ENCODE peak calls at places on chromosomes 6 and 20, in five cellular contexts. H is ovary; Q is stomach; T is CD8-positive, alpha-beta memory T cell; W is psoas muscle. N is an unnamed sample. For H3K4me1 and H3K27me3, the result is how much of the 10 kb centered on the place peaks cover.

GRCh38 chr6:52517502-52518278 is 59.2 kb downstream of the TRAM2 start:
- DNase-seq in W (peak), T (no peak), H (peak), Q (peak), N (no peak)

GRCh38 chr6:87731818-87732661 is 30.0 kb upstream of the AKIRIN2 start:
- DNase-seq in H (peak), T (no peak), W (peak), Q (peak), N (peak)

GRCh38 chr6:36068603-36069002 is 41.0 kb downstream of the MAPK14 start:
- DNase-seq in T (no peak), W (no peak), H (no peak), Q (no peak), N (no peak)

GRCh38 chr6:30264731-30265130 is 51.5 kb upstream of the TRIM26 start:
- DNase-seq in H (no peak), T (no peak), Q (no peak), W (no peak), N (no peak)

GRCh38 chr20:12012241-12013222 is 94.8 kb downstream of the BTBD3 start:
- DNase-seq in W (no peak), H (no peak), T (no peak), Q (peak), N (no peak)

GRCh38 chr20:62805365-62805710 is 703 bp downstream of the OGFR start:
- DNase-seq in T (no peak), Q (no peak), W (no peak), H (no peak), N (peak)

GRCh38 chr6:11413112-11413687 is 124.3 kb upstream of the TMEM170B start:
- DNase-seq in Q (no peak), W (no peak), H (no peak), T (no peak), N (no peak)

GRCh38 chr20:59629141-59630045 is 25.1 kb downstream of the PHACTR3 start:
- DNase-seq in W (no peak), H (no peak), T (no peak), Q (no peak), N (no peak)

GRCh38 chr6:66183982-66184555 is 477.0 kb upstream of the EYS start:
- DNase-seq in T (no peak), Q (no peak), W (no peak), H (no peak), N (no peak)

GRCh38 chr20:45995213-45996097 is 13.3 kb upstream of the MMP9 start:
- DNase-seq in T (no peak), W (no peak), Q (no peak), H (no peak), N (no peak)

GRCh38 chr6:37244430-37245310 is 12.9 kb upstream of the TBC1D22B start:
- DNase-seq in W (peak), Q (peak), H (peak), T (no peak), N (no peak)

GRCh38 chr6:83257791-83258190 is 64.6 kb downstream of the RWDD2A start:
- DNase-seq in W (no peak), H (no peak), Q (no peak), T (no peak), N (no peak)

GRCh38 chr6:113560908-113561307 is 296.2 kb upstream of the MARCKS start:
- DNase-seq in H (no peak), W (no peak), T (no peak), Q (no peak), N (no peak)

GRCh38 chr6:30061766-30062458 is 847 bp downstream of the POLR1H start:
- DNase-seq in W (no peak), Q (peak), T (peak), H (peak), N (peak)

GRCh38 chr20:14445310-14445709 is 107.9 kb upstream of the FLRT3 start:
- DNase-seq in W (no peak), T (no peak), H (no peak), Q (no peak), N (no peak)

GRCh38 chr20:35978041-35978513 is 9.7 kb downstream of the CNBD2 start:
- DNase-seq in T (no peak), W (no peak), H (no peak), Q (no peak), N (no peak)

GRCh38 chr20:45020236-45020886 is 54.0 kb downstream of the STK4 start:
- DNase-seq in Q (no peak), T (no peak), W (no peak), H (no peak), N (no peak)

GRCh38 chr6:332671-333070 is 40.4 kb downstream of the DUSP22 start:
- DNase-seq in W (peak), Q (no peak), T (no peak), H (no peak), N (no peak)

GRCh38 chr6:12748815-12749521 is 32.4 kb downstream of the PHACTR1 start:
- DNase-seq in T (no peak), W (no peak), Q (no peak), H (no peak), N (no peak)

GRCh38 chr6:17865243-17865642 is 122.2 kb downstream of the KIF13A start:
- DNase-seq in W (no peak), T (no peak), H (peak), Q (no peak), N (no peak)

GRCh38 chr6:72784071-72784470 is 162.2 kb downstream of the KCNQ5 start:
- DNase-seq in Q (no peak), H (no peak), W (no peak), T (no peak), N (no peak)

GRCh38 chr6:112659912-112660311 is 312.8 kb downstream of the RFPL4B start:
- DNase-seq in H (no peak), W (no peak), Q (no peak), T (no peak), N (no peak)

GRCh38 chr20:25239387-25240370 is 8.2 kb upstream of the PYGB start:
- DNase-seq in H (no peak), Q (no peak), T (no peak), W (no peak), N (no peak)

GRCh38 chr6:64553414-64553813 is 917.8 kb downstream of the PHF3 start:
- DNase-seq in Q (no peak), W (no peak), H (no peak), T (no peak), N (no peak)

DNA sequence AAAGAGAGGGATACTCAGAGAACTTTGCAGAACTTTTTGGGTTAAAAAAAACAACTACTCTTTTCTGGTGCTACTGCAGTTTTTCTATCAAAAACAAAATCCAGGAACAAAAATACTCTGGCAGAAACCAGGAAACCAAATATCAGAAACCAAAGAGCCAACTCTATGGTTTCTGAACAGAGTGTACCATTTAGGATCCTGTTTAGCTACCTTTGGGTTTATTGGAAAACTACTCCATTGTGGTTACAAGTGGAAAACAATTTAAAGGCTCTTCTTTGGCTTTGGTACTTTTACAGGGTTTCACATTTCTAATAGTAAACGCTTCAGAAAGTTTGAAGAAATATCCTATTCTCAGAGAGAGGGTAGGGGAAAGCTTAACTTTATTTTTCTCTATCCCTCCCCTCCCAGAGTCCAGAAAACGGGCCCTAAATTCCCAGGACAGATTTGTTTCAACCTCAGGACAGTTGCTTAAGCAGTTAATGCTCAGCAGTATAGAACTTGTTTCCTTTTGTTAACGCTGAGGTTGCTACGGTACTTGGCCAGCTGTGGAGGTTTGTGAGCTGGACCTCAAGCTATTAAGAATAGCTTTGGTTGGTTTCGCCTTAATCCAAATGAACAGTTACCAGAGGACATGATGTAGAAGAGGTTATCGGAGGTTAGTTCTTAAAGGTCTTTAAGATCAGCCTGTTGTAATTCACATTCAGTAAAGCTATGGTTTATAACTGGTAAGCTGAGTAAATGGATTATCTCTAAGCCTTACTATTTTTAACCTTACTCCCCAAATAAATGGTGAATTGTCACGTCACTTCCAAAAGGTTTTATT is 47.9 kb downstream of the FOXO3 start:
- DNase-seq in W (no peak), Q (no peak), T (no peak), H (no peak), N (no peak)
- H3K4me1 ChIP-seq in W (half or more), Q (half or more), T (under half), H (under half), N (under half)

GRCh38 chr6:16804007-16804303 is 42.7 kb upstream of the ATXN1 start:
- DNase-seq in Q (no peak), H (no peak), T (no peak), W (no peak), N (no peak)
- H3K4me3 ChIP-seq in Q (peak), H (peak), T (no peak), W (no peak), N (no peak)

GRCh38 chr6:27678449-27678848 is 205.5 kb upstream of the ZNF184 start:
- DNase-seq in T (no peak), Q (no peak), H (no peak), W (no peak), N (no peak)
- H3K27me3 ChIP-seq in T (under half), Q (under half), H (under half), W (under half), N (under half)

GRCh38 chr6:56535626-56536025 is 107.1 kb downstream of the DST start:
- DNase-seq in W (no peak), Q (no peak), T (no peak), H (no peak), N (no peak)
- H3K4me1 ChIP-seq in W (under half), Q (half or more), T (under half), H (under half), N (under half)

GRCh38 chr20:16824664-16825063 is 76.5 kb downstream of the OTOR start:
- DNase-seq in Q (no peak), T (no peak), H (no peak), W (no peak), N (no peak)
- H3K4me3 ChIP-seq in Q (no peak), T (no peak), H (no peak), W (no peak), N (no peak)

GRCh38 chr20:50680106-50680960 is 11.0 kb downstream of the RIPOR3 start:
- DNase-seq in W (peak), Q (peak), T (no peak), H (peak), N (no peak)
- H3K27me3 ChIP-seq in W (under half), Q (under half), T (under half), H (under half), N (under half)

DNA sequence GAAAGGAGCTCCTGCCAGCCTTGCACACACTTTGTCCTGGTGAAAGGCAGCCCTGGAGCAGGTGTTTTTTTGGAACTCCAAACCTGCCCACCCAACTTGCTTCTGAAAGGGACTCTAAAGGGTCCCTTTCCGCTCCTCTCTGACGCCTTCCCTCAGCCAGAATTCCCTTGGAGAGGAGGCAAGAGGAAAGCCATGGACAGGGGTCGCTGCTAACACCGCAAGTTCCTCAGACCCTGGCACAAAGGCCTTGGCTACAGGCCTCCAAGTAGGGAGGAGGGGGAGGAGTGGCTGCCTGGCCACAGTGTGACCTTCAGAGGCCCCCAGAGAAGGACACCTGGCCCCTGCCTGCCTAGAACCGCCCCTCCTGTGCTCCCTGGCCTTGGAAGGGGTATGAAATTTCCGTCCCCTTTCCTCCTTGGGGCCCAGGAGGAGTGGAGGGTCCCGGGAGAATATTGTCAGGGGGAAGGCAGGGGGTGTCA is 2.6 kb downstream of the VEGFA start:
- DNase-seq in H (peak), Q (peak), T (no peak), W (peak), N (no peak)
- H3K4me1 ChIP-seq in H (under half), Q (half or more), T (under half), W (under half), N (under half)

DNA sequence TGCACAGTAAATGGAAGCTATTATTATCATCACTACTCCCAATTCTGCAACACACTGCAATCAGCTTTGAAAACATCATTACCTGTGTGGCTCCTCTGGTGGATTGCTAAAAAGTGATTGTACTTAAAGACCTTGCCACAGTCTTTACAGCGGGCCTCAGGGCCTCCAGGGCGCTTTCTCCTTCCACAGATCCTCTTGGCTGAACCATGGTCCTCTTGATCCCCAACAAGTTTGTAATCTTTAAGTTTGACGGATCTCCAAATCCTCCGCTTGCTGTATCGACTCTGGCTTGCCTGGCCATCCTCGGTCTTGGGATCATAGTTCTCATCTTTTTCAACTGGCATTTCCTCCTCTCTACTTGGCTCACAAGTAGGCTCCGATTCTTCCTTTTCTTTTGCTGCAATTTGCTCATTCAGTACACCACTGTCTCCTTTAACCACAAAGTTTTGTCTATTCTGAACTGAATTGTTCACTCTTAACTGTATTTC is 2.0 kb downstream of the ZBTB24 start:
- DNase-seq in W (no peak), H (no peak), Q (no peak), T (no peak), N (no peak)
- H3K4me3 ChIP-seq in W (peak), H (no peak), Q (no peak), T (peak), N (peak)

GRCh38 chr20:38727602-38728236 is 3.4 kb downstream of the SLC32A1 start:
- DNase-seq in H (no peak), W (no peak), Q (no peak), T (no peak), N (no peak)
- H3K27me3 ChIP-seq in H (under half), W (half or more), Q (half or more), T (half or more), N (half or more)